ENCODE peak calls at places on chromosomes 16 and 17, in seven cellular contexts. Q is frontal cortex; L is right lobe of liver; V is Caki2; S is AG08395; T is CD8-positive, alpha-beta memory T cell; U is Right ventricle myocardium superior. F is an unnamed sample.

GRCh38 chr17:47733047-47733413 is at the start of gene TBX21:
- DNase-seq in Q (no peak), L (peak; percentile 73), V (no peak), S (peak; percentile 42), T (peak; percentile 86), U (peak; percentile 78), F (no peak)

GRCh38 chr16:85888405-85889331 is 10.3 kb upstream of the IRF8 start:
- DNase-seq in Q (no peak), L (no peak), V (peak; percentile 47), S (peak; percentile 61), T (no peak), U (no peak), F (no peak)

GRCh38 chr16:55868980-55869379 is 6.2 kb downstream of the CES5A start:
- DNase-seq in Q (no peak), L (no peak), V (no peak), S (no peak), T (no peak), U (no peak), F (no peak)

GRCh38 chr16:4660454-4661007 is 32.8 kb upstream of the NUDT16L1 start:
- DNase-seq in Q (no peak), L (no peak), V (peak; percentile 28), S (peak; percentile 63), T (peak; percentile 60), U (peak; percentile 70), F (peak; percentile 69)

GRCh38 chr17:78239489-78239931 is 8.1 kb downstream of the TMEM235 start:
- DNase-seq in Q (no peak), L (no peak), V (no peak), S (no peak), T (no peak), U (no peak), F (no peak)

GRCh38 chr17:32335647-32336046 is 6.3 kb downstream of the C17orf75 start:
- DNase-seq in Q (no peak), L (no peak), V (no peak), S (peak; percentile 58), T (no peak), U (no peak), F (no peak)

GRCh38 chr17:65243838-65244237 is 106.7 kb downstream of the RGS9 start:
- DNase-seq in Q (no peak), L (no peak), V (peak; percentile 49), S (peak; percentile 84), T (no peak), U (no peak), F (no peak)

GRCh38 chr17:72254808-72255449 is 134.1 kb downstream of the SOX9 start:
- DNase-seq in Q (no peak), L (no peak), V (no peak), S (no peak), T (no peak), U (no peak), F (no peak)

GRCh38 chr17:57724038-57724728 is 20.9 kb downstream of the CCDC182 start:
- DNase-seq in Q (no peak), L (no peak), V (peak; percentile 74), S (no peak), T (no peak), U (no peak), F (no peak)

F was measured in C1 segment of cervical spinal cord.